ENCODE peak calls at places on chromosomes 3 and 15, in five cellular contexts. A is cardiac muscle cell, X is lower lobe of right lung, U is Caco-2, E is stomach. F is an unnamed sample.
A peak's percentile ranks its signal among the peaks of the same experiment; 100 is the strongest.

GRCh38 chr15:57686657-57687056 is 19.9 kb upstream of the POLR2M start:
- DNase-seq in U (no peak), E (no peak), X (no peak), A (peak; percentile 56), F (no peak)

GRCh38 chr15:77630956-77631789 is 1.5 kb downstream of the LINGO1 start:
- DNase-seq in X (no peak), A (no peak), U (no peak), E (no peak), F (no peak)

GRCh38 chr3:45640724-45641361 is 46.3 kb downstream of the LIMD1 start:
- DNase-seq in X (no peak), U (no peak), A (no peak), E (no peak), F (peak; percentile 46)

GRCh38 chr3:28348286-28348636 is 260 bp upstream of the ZCWPW2 start:
- DNase-seq in E (no peak), U (no peak), X (no peak), A (no peak), F (no peak)

GRCh38 chr15:91114301-91114700 is 14.2 kb downstream of the SV2B start:
- DNase-seq in U (no peak), E (no peak), A (no peak), X (no peak), F (no peak)

GRCh38 chr3:4751057-4752051 is 227.9 kb upstream of the BHLHE40 start:
- DNase-seq in U (no peak), X (no peak), A (peak; percentile 77), E (no peak), F (no peak)

GRCh38 chr3:160376681-160377080 is 22.3 kb downstream of the IFT80 start:
- DNase-seq in X (no peak), U (no peak), A (no peak), E (no peak), F (no peak)

GRCh38 chr3:197306374-197307086 is 8.1 kb upstream of the DLG1 start:
- DNase-seq in A (peak; percentile 85), X (no peak), U (peak; percentile 60), E (no peak), F (no peak)

GRCh38 chr3:72312339-72312738 is 527.4 kb upstream of the PROK2 start:
- DNase-seq in X (no peak), A (no peak), U (no peak), E (no peak), F (no peak)

GRCh38 chr15:96348112-96349027 is 17.9 kb downstream of the NR2F2 start:
- DNase-seq in U (no peak), E (no peak), X (no peak), A (no peak), F (no peak)
- H3K4me3 ChIP-seq in U (no peak overlapping the region), E (peak overlapping the region; percentile 89), X (no peak overlapping the region), A (no peak overlapping the region), F (peak overlapping the region; percentile 56)

DNA sequence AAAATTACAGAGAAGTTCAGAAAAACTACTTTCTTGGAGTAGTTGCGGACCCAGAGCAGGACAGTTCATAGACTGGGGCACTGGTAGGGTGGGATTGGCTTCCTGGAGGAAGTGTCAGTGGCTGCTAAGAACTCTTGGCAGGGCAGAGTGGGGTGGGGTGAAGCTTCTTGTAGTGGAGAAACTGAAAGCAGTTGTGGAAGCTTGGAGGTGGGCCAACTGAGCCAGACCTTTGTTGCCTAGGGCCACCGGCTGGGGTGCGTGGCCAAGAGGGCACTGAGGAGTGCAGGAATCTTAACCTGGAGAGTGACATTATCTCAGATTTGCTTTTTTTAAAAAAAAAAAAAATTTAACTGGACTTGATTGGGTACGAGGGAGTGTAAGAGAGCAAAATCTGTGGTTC is 3.2 kb downstream of the KAT2B start:
- DNase-seq in E (peak; percentile 93), U (no peak), X (peak; percentile 92), A (peak; percentile 44), F (peak; percentile 86)
- H3K4me3 ChIP-seq in E (peak overlapping the region; percentile 26), U (no peak overlapping the region), X (peak overlapping the region; percentile 43), A (no peak overlapping the region), F (peak overlapping the region; percentile 41)

GRCh38 chr3:195913382-195913781 is 5.0 kb upstream of the TNK2 start:
- DNase-seq in X (no peak), U (no peak), E (no peak), A (no peak), F (peak; percentile 30)

GRCh38 chr3:195916291-195916690 is 7.9 kb upstream of the TNK2 start:
- DNase-seq in X (no peak), E (no peak), A (no peak), U (no peak), F (peak; percentile 54)

GRCh38 chr3:195916991-195917390 is 8.6 kb upstream of the TNK2 start:
- DNase-seq in E (no peak), X (no peak), A (no peak), U (no peak), F (peak; percentile 37)

GRCh38 chr3:195911946-195912270 is 3.6 kb upstream of the TNK2 start:
- DNase-seq in U (no peak), A (no peak), E (no peak), X (no peak), F (no peak)

DNA sequence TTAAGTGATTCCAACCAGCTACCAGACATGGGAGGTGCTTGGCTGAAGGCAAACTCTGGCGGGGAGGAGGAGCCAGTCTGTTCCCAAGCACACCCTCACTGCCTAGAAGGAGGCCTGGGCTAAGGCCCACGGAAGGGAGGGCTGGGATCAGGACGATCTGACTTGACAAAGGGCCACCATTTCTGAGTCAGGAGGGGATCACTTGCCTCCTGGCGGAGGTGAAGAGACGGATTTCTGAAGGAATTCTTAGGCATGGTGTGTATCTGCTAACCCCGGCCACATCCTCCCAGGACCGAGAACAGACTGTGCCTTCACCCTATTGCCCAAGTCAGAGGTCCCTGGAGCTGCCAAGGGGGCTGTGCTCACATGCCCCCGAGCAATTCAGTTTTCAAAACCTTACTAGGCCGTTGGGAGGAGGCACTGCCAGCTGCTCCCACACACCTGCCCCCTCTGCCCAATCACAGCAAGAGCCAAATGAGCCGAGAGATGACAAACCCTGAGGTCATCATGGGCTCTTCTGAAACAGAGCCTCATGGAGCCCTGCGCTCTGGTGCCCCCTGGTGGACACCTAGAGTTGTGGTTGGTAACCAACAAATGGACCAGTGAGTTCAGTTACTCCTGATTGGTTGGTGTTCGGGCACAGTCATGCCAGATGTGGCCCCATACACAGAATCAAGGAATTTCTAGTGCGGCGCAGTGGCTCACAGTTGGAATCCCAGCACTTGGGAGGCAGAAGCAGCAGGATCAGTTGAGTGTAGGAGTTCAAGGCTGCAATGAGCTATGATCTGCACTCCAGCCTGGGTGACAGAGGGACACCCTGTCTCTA is 6.5 kb upstream of the TNK2 start:
- DNase-seq in U (peak; percentile 92), A (peak; percentile 97), E (peak; percentile 95), X (peak; percentile 95), F (peak; percentile 95)
- H3K4me3 ChIP-seq in U (no peak overlapping the region), A (no peak overlapping the region), E (no peak overlapping the region), X (peak overlapping the region; percentile 8), F (no peak overlapping the region)

GRCh38 chr15:51621155-51621554 is 1.4 kb downstream of the DMXL2 start:
- DNase-seq in U (no peak), A (no peak), X (no peak), E (no peak), F (no peak)
- H3K4me3 ChIP-seq in U (no peak overlapping the region), A (peak overlapping the region; percentile 66), X (peak overlapping the region; percentile 94), E (peak overlapping the region; percentile 65), F (peak overlapping the region; percentile 85)

GRCh38 chr15:66269326-66270090 is 16.0 kb upstream of the MEGF11 start:
- DNase-seq in A (peak; percentile 56), U (peak; percentile 78), E (no peak), X (no peak), F (no peak)
- H3K4me3 ChIP-seq in A (no peak overlapping the region), U (no peak overlapping the region), E (no peak overlapping the region), X (no peak overlapping the region), F (no peak overlapping the region)

GRCh38 chr3:150373234-150373633 is 34.9 kb upstream of the TSC22D2 start:
- DNase-seq in U (no peak), E (no peak), X (no peak), A (no peak), F (no peak)
- H3K4me3 ChIP-seq in U (no peak overlapping the region), E (no peak overlapping the region), X (no peak overlapping the region), A (no peak overlapping the region), F (no peak overlapping the region)

F was measured in upper lobe of right lung.